ENCODE peak calls at places on chromosome 18, in nine cellular contexts. One of them, this sample, is unnamed.

GRCh38 chr18:27400001-27400400 is 214.9 kb upstream of the CHST9 start:
- DNase-seq in nucleus accumbens: no peak
- DNase-seq in GF-D8: no peak
- DNase-seq in epithelial cell of esophagus: no peak
- DNase-seq in ACHN: peak
- DNase-seq in GM18507: no peak
- DNase-seq in NCI-H1694 treated with DMSO at 0.1 percent for 48 hours: no peak
- DNase-seq in cardiac muscle cell: no peak
- DNase-seq in KBM-7: no peak
- DNase-seq in this sample: no peak

GRCh38 chr18:32360682-32361345 is 109.9 kb downstream of the GAREM1 start:
- DNase-seq in nucleus accumbens: no peak
- DNase-seq in GF-D8: no peak
- DNase-seq in epithelial cell of esophagus: no peak
- DNase-seq in ACHN: no peak
- DNase-seq in GM18507: no peak
- DNase-seq in NCI-H1694 treated with DMSO at 0.1 percent for 48 hours: no peak
- DNase-seq in cardiac muscle cell: no peak
- DNase-seq in KBM-7: no peak
- DNase-seq in this sample: no peak

GRCh38 chr18:5197032-5197434 is at the start of gene AKAIN1:
- DNase-seq in nucleus accumbens: peak
- DNase-seq in GF-D8: no peak
- DNase-seq in epithelial cell of esophagus: peak
- DNase-seq in ACHN: peak
- DNase-seq in GM18507: no peak
- DNase-seq in NCI-H1694 treated with DMSO at 0.1 percent for 48 hours: no peak
- DNase-seq in cardiac muscle cell: peak
- DNase-seq in KBM-7: peak
- DNase-seq in this sample: no peak

GRCh38 chr18:51447351-51447896 is 249.9 kb upstream of the MEX3C start:
- DNase-seq in nucleus accumbens: peak
- DNase-seq in GF-D8: no peak
- DNase-seq in epithelial cell of esophagus: peak
- DNase-seq in ACHN: no peak
- DNase-seq in GM18507: no peak
- DNase-seq in NCI-H1694 treated with DMSO at 0.1 percent for 48 hours: no peak
- DNase-seq in cardiac muscle cell: peak
- DNase-seq in KBM-7: no peak
- DNase-seq in this sample: peak

GRCh38 chr18:35143615-35144596 is 96.9 kb upstream of the ZNF397 start:
- DNase-seq in nucleus accumbens: peak
- DNase-seq in GF-D8: peak
- DNase-seq in epithelial cell of esophagus: peak
- DNase-seq in ACHN: peak
- DNase-seq in GM18507: no peak
- DNase-seq in NCI-H1694 treated with DMSO at 0.1 percent for 48 hours: peak
- DNase-seq in cardiac muscle cell: peak
- DNase-seq in KBM-7: peak
- DNase-seq in this sample: no peak

GRCh38 chr18:51397347-51397962 is 200.0 kb upstream of the MEX3C start:
- DNase-seq in nucleus accumbens: no peak
- DNase-seq in GF-D8: no peak
- DNase-seq in epithelial cell of esophagus: no peak
- DNase-seq in ACHN: no peak
- DNase-seq in GM18507: no peak
- DNase-seq in NCI-H1694 treated with DMSO at 0.1 percent for 48 hours: no peak
- DNase-seq in cardiac muscle cell: no peak
- DNase-seq in KBM-7: no peak
- DNase-seq in this sample: no peak

GRCh38 chr18:25039781-25040180 is 312.2 kb downstream of the ZNF521 start:
- DNase-seq in nucleus accumbens: no peak
- DNase-seq in GF-D8: no peak
- DNase-seq in epithelial cell of esophagus: no peak
- DNase-seq in ACHN: no peak
- DNase-seq in GM18507: no peak
- DNase-seq in NCI-H1694 treated with DMSO at 0.1 percent for 48 hours: no peak
- DNase-seq in cardiac muscle cell: no peak
- DNase-seq in KBM-7: no peak
- DNase-seq in this sample: no peak

GRCh38 chr18:37721544-37722302 is 156.1 kb upstream of the CELF4 start:
- DNase-seq in nucleus accumbens: no peak
- DNase-seq in GF-D8: no peak
- DNase-seq in epithelial cell of esophagus: no peak
- DNase-seq in ACHN: no peak
- DNase-seq in GM18507: no peak
- DNase-seq in NCI-H1694 treated with DMSO at 0.1 percent for 48 hours: no peak
- DNase-seq in cardiac muscle cell: no peak
- DNase-seq in KBM-7: no peak
- DNase-seq in this sample: peak

GRCh38 chr18:49021433-49022129 is 70.8 kb upstream of the SMAD7 start:
- DNase-seq in nucleus accumbens: no peak
- DNase-seq in GF-D8: peak
- DNase-seq in epithelial cell of esophagus: peak
- DNase-seq in ACHN: peak
- DNase-seq in GM18507: peak
- DNase-seq in NCI-H1694 treated with DMSO at 0.1 percent for 48 hours: no peak
- DNase-seq in cardiac muscle cell: peak
- DNase-seq in KBM-7: peak
- DNase-seq in this sample: peak

GRCh38 chr18:21979171-21979560 is 190.2 kb upstream of the GATA6 start:
- DNase-seq in nucleus accumbens: no peak
- DNase-seq in GF-D8: no peak
- DNase-seq in epithelial cell of esophagus: no peak
- DNase-seq in ACHN: no peak
- DNase-seq in GM18507: no peak
- DNase-seq in NCI-H1694 treated with DMSO at 0.1 percent for 48 hours: no peak
- DNase-seq in cardiac muscle cell: peak
- DNase-seq in KBM-7: no peak
- DNase-seq in this sample: no peak

GRCh38 chr18:70005580-70005979 is 57.9 kb upstream of the CD226 start:
- DNase-seq in nucleus accumbens: no peak
- DNase-seq in GF-D8: no peak
- DNase-seq in epithelial cell of esophagus: no peak
- DNase-seq in ACHN: no peak
- DNase-seq in GM18507: no peak
- DNase-seq in NCI-H1694 treated with DMSO at 0.1 percent for 48 hours: no peak
- DNase-seq in cardiac muscle cell: no peak
- DNase-seq in KBM-7: no peak
- DNase-seq in this sample: no peak

GRCh38 chr18:6728809-6729246 is 688 bp upstream of the ARHGAP28 start:
- DNase-seq in nucleus accumbens: no peak
- DNase-seq in GF-D8: no peak
- DNase-seq in epithelial cell of esophagus: no peak
- DNase-seq in ACHN: peak
- DNase-seq in GM18507: no peak
- DNase-seq in NCI-H1694 treated with DMSO at 0.1 percent for 48 hours: no peak
- DNase-seq in cardiac muscle cell: no peak
- DNase-seq in KBM-7: no peak
- DNase-seq in this sample: no peak

GRCh38 chr18:54900290-54900689 is 59.0 kb downstream of the CCDC68 start:
- DNase-seq in nucleus accumbens: no peak
- DNase-seq in GF-D8: no peak
- DNase-seq in epithelial cell of esophagus: no peak
- DNase-seq in ACHN: no peak
- DNase-seq in GM18507: no peak
- DNase-seq in NCI-H1694 treated with DMSO at 0.1 percent for 48 hours: no peak
- DNase-seq in cardiac muscle cell: no peak
- DNase-seq in KBM-7: no peak
- DNase-seq in this sample: no peak

GRCh38 chr18:59067873-59068272 is 71.8 kb upstream of the SEC11C start:
- DNase-seq in nucleus accumbens: no peak
- DNase-seq in GF-D8: no peak
- DNase-seq in epithelial cell of esophagus: peak
- DNase-seq in ACHN: peak
- DNase-seq in GM18507: no peak
- DNase-seq in NCI-H1694 treated with DMSO at 0.1 percent for 48 hours: peak
- DNase-seq in cardiac muscle cell: peak
- DNase-seq in KBM-7: peak
- DNase-seq in this sample: peak

GRCh38 chr18:12307871-12308385 is at the start of gene TUBB6:
- DNase-seq in nucleus accumbens: no peak
- DNase-seq in GF-D8: no peak
- DNase-seq in epithelial cell of esophagus: peak
- DNase-seq in ACHN: peak
- DNase-seq in GM18507: peak
- DNase-seq in NCI-H1694 treated with DMSO at 0.1 percent for 48 hours: no peak
- DNase-seq in cardiac muscle cell: peak
- DNase-seq in KBM-7: peak
- DNase-seq in this sample: no peak

GRCh38 chr18:39350916-39351315 is 1785.3 kb upstream of the CELF4 start:
- DNase-seq in nucleus accumbens: no peak
- DNase-seq in GF-D8: no peak
- DNase-seq in epithelial cell of esophagus: no peak
- DNase-seq in ACHN: no peak
- DNase-seq in GM18507: no peak
- DNase-seq in NCI-H1694 treated with DMSO at 0.1 percent for 48 hours: no peak
- DNase-seq in cardiac muscle cell: no peak
- DNase-seq in KBM-7: no peak
- DNase-seq in this sample: no peak

GRCh38 chr18:54250846-54251251 is 18.5 kb upstream of the POLI start:
- DNase-seq in nucleus accumbens: no peak
- DNase-seq in GF-D8: no peak
- DNase-seq in epithelial cell of esophagus: peak
- DNase-seq in ACHN: no peak
- DNase-seq in GM18507: no peak
- DNase-seq in NCI-H1694 treated with DMSO at 0.1 percent for 48 hours: no peak
- DNase-seq in cardiac muscle cell: no peak
- DNase-seq in KBM-7: peak
- DNase-seq in this sample: peak

GRCh38 chr18:2871111-2871720 is 24.4 kb downstream of the EMILIN2 start:
- DNase-seq in nucleus accumbens: no peak
- DNase-seq in GF-D8: no peak
- DNase-seq in epithelial cell of esophagus: no peak
- DNase-seq in ACHN: no peak
- DNase-seq in GM18507: no peak
- DNase-seq in NCI-H1694 treated with DMSO at 0.1 percent for 48 hours: no peak
- DNase-seq in cardiac muscle cell: no peak
- DNase-seq in KBM-7: no peak
- DNase-seq in this sample: no peak

GRCh38 chr18:60873708-60874107 is 459.5 kb upstream of the CDH20 start:
- DNase-seq in nucleus accumbens: no peak
- DNase-seq in GF-D8: no peak
- DNase-seq in epithelial cell of esophagus: no peak
- DNase-seq in ACHN: no peak
- DNase-seq in GM18507: no peak
- DNase-seq in NCI-H1694 treated with DMSO at 0.1 percent for 48 hours: no peak
- DNase-seq in cardiac muscle cell: no peak
- DNase-seq in KBM-7: no peak
- DNase-seq in this sample: no peak

GRCh38 chr18:61639886-61640285 is 252.9 kb downstream of the RNF152 start:
- DNase-seq in nucleus accumbens: no peak
- DNase-seq in GF-D8: no peak
- DNase-seq in epithelial cell of esophagus: no peak
- DNase-seq in ACHN: no peak
- DNase-seq in GM18507: no peak
- DNase-seq in NCI-H1694 treated with DMSO at 0.1 percent for 48 hours: no peak
- DNase-seq in cardiac muscle cell: no peak
- DNase-seq in KBM-7: no peak
- DNase-seq in this sample: no peak

GRCh38 chr18:29196307-29196706 is 1019.4 kb upstream of the CDH2 start:
- DNase-seq in nucleus accumbens: no peak
- DNase-seq in GF-D8: no peak
- DNase-seq in epithelial cell of esophagus: no peak
- DNase-seq in ACHN: no peak
- DNase-seq in GM18507: no peak
- DNase-seq in NCI-H1694 treated with DMSO at 0.1 percent for 48 hours: no peak
- DNase-seq in cardiac muscle cell: no peak
- DNase-seq in KBM-7: no peak
- DNase-seq in this sample: no peak

GRCh38 chr18:61982475-61982874 is 89.7 kb upstream of the RNF152 start:
- DNase-seq in nucleus accumbens: no peak
- DNase-seq in GF-D8: no peak
- DNase-seq in epithelial cell of esophagus: no peak
- DNase-seq in ACHN: no peak
- DNase-seq in GM18507: no peak
- DNase-seq in NCI-H1694 treated with DMSO at 0.1 percent for 48 hours: no peak
- DNase-seq in cardiac muscle cell: no peak
- DNase-seq in KBM-7: no peak
- DNase-seq in this sample: no peak

GRCh38 chr18:11165138-11165537 is 15.8 kb upstream of the PIEZO2 start:
- DNase-seq in nucleus accumbens: no peak
- DNase-seq in GF-D8: no peak
- DNase-seq in epithelial cell of esophagus: no peak
- DNase-seq in ACHN: no peak
- DNase-seq in GM18507: no peak
- DNase-seq in NCI-H1694 treated with DMSO at 0.1 percent for 48 hours: no peak
- DNase-seq in cardiac muscle cell: no peak
- DNase-seq in KBM-7: no peak
- DNase-seq in this sample: no peak

GRCh38 chr18:10140928-10141327 is 227.1 kb downstream of the VAPA start:
- DNase-seq in nucleus accumbens: no peak
- DNase-seq in GF-D8: no peak
- DNase-seq in epithelial cell of esophagus: peak
- DNase-seq in ACHN: no peak
- DNase-seq in GM18507: no peak
- DNase-seq in NCI-H1694 treated with DMSO at 0.1 percent for 48 hours: no peak
- DNase-seq in cardiac muscle cell: no peak
- DNase-seq in KBM-7: no peak
- DNase-seq in this sample: peak